ENCODE peak calls at places on chromosome 1, in seven cellular contexts. T, X, Z, Y, K, S and J are unnamed samples.

GRCh38 chr1:3369437-3370076 is 84.9 kb upstream of the ARHGEF16 start:
- DNase-seq in S (no peak), Y (peak; percentile 98), X (no peak), K (no peak), Z (no peak), T (peak; percentile 57), J (no peak)

GRCh38 chr1:204997616-204998015 is 45.4 kb upstream of the CNTN2 start:
- DNase-seq in K (no peak), S (no peak), Y (no peak), Z (no peak), X (no peak), T (no peak), J (no peak)

GRCh38 chr1:172322219-172323061 is 98.0 kb upstream of the C1orf105 start:
- DNase-seq in Y (peak; percentile 98), X (peak; percentile 96), Z (peak; percentile 9), S (no peak), K (no peak), T (peak; percentile 37), J (no peak)

GRCh38 chr1:214331827-214332423 is 51.0 kb downstream of the SMYD2 start:
- DNase-seq in S (peak; percentile 53), T (no peak), Z (peak; percentile 65), X (peak; percentile 33), Y (peak; percentile 25), K (peak; percentile 21), J (peak; percentile 39)

GRCh38 chr1:167138703-167139102 is 44.8 kb downstream of the STYXL2 start:
- DNase-seq in Z (no peak), K (no peak), X (no peak), S (no peak), Y (no peak), T (no peak), J (no peak)

GRCh38 chr1:209839875-209840491 is 12.2 kb downstream of the UTP25 start:
- DNase-seq in T (no peak), S (no peak), K (no peak), X (peak; percentile 99), Z (no peak), Y (peak; percentile 98), J (peak; percentile 36)

GRCh38 chr1:50967416-50968020 is 2.5 kb upstream of the CDKN2C start:
- DNase-seq in K (no peak), T (no peak), S (no peak), Y (no peak), Z (no peak), X (peak; percentile 23), J (peak; percentile 33)

GRCh38 chr1:228136908-228137307 is 3.2 kb upstream of the GUK1 start:
- DNase-seq in Z (no peak), T (no peak), S (no peak), X (no peak), K (peak; percentile 65), Y (no peak), J (no peak)

GRCh38 chr1:12228979-12229378 is 851 bp upstream of the VPS13D start:
- DNase-seq in Z (no peak), S (no peak), Y (no peak), T (no peak), X (no peak), K (no peak), J (no peak)

GRCh38 chr1:29586991-29587745 is 350.8 kb downstream of the PTPRU start:
- DNase-seq in T (no peak), Y (peak; percentile 69), X (no peak), S (no peak), K (no peak), Z (peak; percentile 21), J (no peak)

GRCh38 chr1:202982715-202983435 is 15.8 kb upstream of the CYB5R1 start:
- DNase-seq in T (no peak), X (no peak), S (no peak), Z (no peak), K (no peak), Y (no peak), J (no peak)

GRCh38 chr1:100188617-100189016 is 10.6 kb upstream of the LRRC39 start:
- DNase-seq in T (peak; percentile 40), X (no peak), K (no peak), Z (peak; percentile 73), S (no peak), Y (peak; percentile 96), J (no peak)

DNA sequence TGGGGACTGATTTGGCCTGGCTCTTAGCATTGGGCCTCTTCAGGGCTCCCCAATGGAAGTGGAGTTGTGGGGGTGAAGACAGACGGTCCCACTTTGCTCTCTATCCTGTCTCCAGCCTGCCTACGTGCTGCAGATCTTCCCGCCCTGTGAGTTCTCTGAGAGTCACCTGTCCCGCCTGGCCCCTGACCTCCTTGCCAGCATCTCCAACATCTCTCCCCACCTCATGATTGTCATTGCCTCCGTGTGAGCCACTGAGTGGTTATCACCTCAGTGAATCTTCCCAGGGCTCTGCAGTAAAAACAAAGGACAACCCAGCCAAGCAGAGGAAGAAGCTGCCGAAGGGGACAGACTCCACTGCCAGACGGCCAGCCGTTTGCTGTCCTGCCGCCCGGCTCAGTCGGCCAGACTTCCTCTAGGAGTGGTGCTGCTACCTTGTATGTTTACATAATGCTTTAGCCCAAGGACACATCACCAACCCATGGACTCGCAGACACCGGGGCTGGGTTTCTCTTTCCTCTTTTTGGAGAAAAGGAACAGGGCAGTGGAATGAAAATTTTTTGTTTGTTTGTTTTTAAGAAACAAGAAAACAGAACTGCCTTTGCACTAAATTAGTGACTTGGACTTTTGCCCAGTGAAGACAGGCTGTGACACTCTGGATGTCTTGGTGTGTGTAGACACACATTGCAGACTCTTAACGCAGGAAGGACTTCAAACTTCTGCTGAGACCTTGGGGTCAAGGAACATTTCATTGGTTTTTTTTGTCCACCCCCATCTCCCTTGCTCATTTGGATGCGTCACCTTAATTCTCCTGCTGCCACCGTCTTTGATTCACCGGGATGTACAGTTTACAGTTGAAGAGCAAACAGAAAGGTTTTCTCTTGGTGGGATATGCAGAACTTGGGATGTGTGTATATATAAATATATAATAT is 36.5 kb downstream of the ZBTB17 start:
- DNase-seq in X (peak; percentile 49), K (no peak), T (no peak), S (no peak), Y (peak; percentile 51), Z (peak; percentile 62), J (peak; percentile 37)
- H3K36me3 ChIP-seq in X (peaks cover 48% of the 10 kb centered on the region), K (peaks cover 33% of the 10 kb centered on the region), T (peaks cover 100% of the 10 kb centered on the region), S (peaks cover 66% of the 10 kb centered on the region), Y (peaks cover 40% of the 10 kb centered on the region), Z (peaks cover 60% of the 10 kb centered on the region), J (peaks cover 30% of the 10 kb centered on the region)

GRCh38 chr1:206563367-206563953 is 48.8 kb downstream of the EIF2D start:
- DNase-seq in T (no peak), S (no peak), Y (peak; percentile 15), K (no peak), X (no peak), Z (no peak), J (no peak)
- H3K4me1 ChIP-seq in T (peaks cover 14% of the 10 kb centered on the region), S (peaks cover 56% of the 10 kb centered on the region), Y (no peaks in the 10 kb centered on the region), K (peaks cover 90% of the 10 kb centered on the region), X (no peaks in the 10 kb centered on the region), Z (no peaks in the 10 kb centered on the region), J (peaks cover 6% of the 10 kb centered on the region)

DNA sequence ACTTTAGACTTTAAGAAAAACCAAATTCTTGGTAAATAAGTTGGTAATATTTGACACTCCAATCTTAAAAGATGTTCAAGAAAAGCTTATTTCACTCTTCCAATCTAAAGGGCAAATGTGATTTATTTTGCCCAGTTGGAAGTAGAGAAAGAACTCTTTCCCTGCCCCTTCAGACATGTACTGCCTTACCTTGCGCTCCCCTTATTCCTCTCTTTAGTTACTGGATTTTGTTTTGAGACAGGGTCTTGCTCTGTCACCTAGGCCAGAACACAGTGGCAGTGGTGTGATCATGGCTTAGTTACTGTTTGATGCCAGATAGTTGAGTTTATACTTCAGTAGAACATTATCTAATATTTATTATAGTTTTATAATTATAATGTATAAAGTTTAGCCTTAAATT is 27.5 kb downstream of the FUBP1 start:
- DNase-seq in Z (no peak), T (no peak), K (no peak), Y (no peak), S (no peak), X (no peak), J (no peak)
- H3K36me3 ChIP-seq in Z (peaks cover 30% of the 10 kb centered on the region), T (peaks cover 98% of the 10 kb centered on the region), K (peaks cover 68% of the 10 kb centered on the region), Y (peaks cover 12% of the 10 kb centered on the region), S (peaks cover 87% of the 10 kb centered on the region), X (peaks cover 22% of the 10 kb centered on the region), J (peaks cover 7% of the 10 kb centered on the region)

GRCh38 chr1:73980324-73981040 is 217.5 kb downstream of the LRRIQ3 start:
- DNase-seq in X (no peak), K (no peak), T (no peak), Y (peak; percentile 30), S (peak; percentile 36), Z (no peak), J (peak; percentile 85)

DNA sequence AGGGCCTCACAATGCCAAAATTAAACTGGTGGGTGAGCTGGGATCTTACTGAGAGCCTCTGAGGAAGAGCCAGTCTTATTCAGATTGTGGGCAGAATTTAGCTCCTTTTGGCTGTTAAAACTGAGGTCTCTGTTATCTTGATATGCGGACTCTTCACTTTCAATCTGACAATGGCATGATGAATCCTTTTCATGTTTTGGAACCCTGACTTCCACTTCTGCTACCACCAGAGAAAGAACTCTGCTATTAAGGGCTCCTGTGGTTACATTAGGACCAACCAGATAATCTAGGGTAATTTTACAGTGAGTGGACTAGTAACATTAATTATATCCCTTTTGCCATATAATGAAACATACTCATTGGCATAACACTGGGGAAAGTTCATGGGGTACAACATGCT is 219.0 kb downstream of the LRRIQ3 start:
- DNase-seq in Y (no peak), T (no peak), K (no peak), Z (no peak), S (no peak), X (no peak), J (no peak)
- H3K4me1 ChIP-seq in Y (no peaks in the 10 kb centered on the region), T (no peaks in the 10 kb centered on the region), K (no peaks in the 10 kb centered on the region), Z (no peaks in the 10 kb centered on the region), S (peaks cover 13% of the 10 kb centered on the region), X (no peaks in the 10 kb centered on the region), J (no peaks in the 10 kb centered on the region)

DNA sequence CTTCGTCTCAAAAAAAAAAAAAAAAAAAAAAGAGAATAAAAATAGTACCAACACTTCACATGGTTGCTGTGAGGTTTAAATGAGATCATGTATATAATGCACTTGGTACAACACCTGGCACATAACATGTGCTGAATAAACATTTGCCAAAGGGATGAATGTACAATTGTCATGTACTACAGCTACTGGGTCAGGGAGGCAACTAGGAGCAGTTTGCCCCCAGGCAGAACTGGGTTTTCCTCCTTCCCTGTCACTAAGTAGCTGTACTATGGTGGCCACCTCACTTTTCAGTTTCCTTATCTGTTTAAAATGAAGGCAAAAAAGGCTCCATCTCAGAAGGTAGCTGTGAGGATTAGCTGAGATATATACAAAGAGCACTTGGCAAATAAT is 11.5 kb downstream of the AK2 start:
- DNase-seq in X (no peak), K (no peak), T (no peak), Z (no peak), Y (no peak), S (no peak), J (no peak)
- H3K36me3 ChIP-seq in X (peaks cover 9% of the 10 kb centered on the region), K (peaks cover 16% of the 10 kb centered on the region), T (peaks cover 47% of the 10 kb centered on the region), Z (peaks cover 29% of the 10 kb centered on the region), Y (no peaks in the 10 kb centered on the region), S (peaks cover 22% of the 10 kb centered on the region), J (peaks cover 10% of the 10 kb centered on the region)

GRCh38 chr1:39971138-39971537 is 16.2 kb downstream of the MFSD2A start:
- DNase-seq in T (no peak), K (no peak), Y (no peak), X (no peak), Z (no peak), S (peak; percentile 80), J (peak; percentile 35)
- H3K4me1 ChIP-seq in T (no peaks in the 10 kb centered on the region), K (no peaks in the 10 kb centered on the region), Y (no peaks in the 10 kb centered on the region), X (no peaks in the 10 kb centered on the region), Z (no peaks in the 10 kb centered on the region), S (no peaks in the 10 kb centered on the region), J (no peaks in the 10 kb centered on the region)